ENCODE peak calls at places on chromosomes 5 and 9, in five cellular contexts. G, Y, X, U and D are unnamed samples.
A peak's percentile ranks its signal among the peaks of the same experiment; 100 is the strongest.

GRCh38 chr5:135718151-135718550 is 116.3 kb upstream of the SLC25A48 start:
- DNase-seq in G (no peak), U (no peak), X (peak; percentile 31), Y (peak; percentile 72), D (no peak)

GRCh38 chr5:40813698-40814281 is 15.6 kb upstream of the PRKAA1 start:
- DNase-seq in U (no peak), Y (no peak), X (no peak), G (no peak), D (no peak)

GRCh38 chr9:101561740-101562139 is 28.1 kb downstream of the RNF20 start:
- DNase-seq in Y (no peak), X (no peak), U (no peak), G (no peak), D (no peak)

GRCh38 chr5:101429241-101429640 is 526.2 kb upstream of the ST8SIA4 start:
- DNase-seq in Y (no peak), G (no peak), X (peak; percentile 62), U (no peak), D (no peak)

GRCh38 chr9:86193088-86193487 is 66.4 kb downstream of the C9orf153 start:
- DNase-seq in X (no peak), G (no peak), U (no peak), Y (no peak), D (no peak)

GRCh38 chr9:69809304-69809863 is 11.2 kb upstream of the CFAP95 start:
- DNase-seq in U (no peak), Y (peak; percentile 16), X (peak; percentile 21), G (no peak), D (no peak)

GRCh38 chr5:79774171-79774854 is 84.7 kb downstream of the CMYA5 start:
- DNase-seq in Y (peak; percentile 2), U (peak; percentile 46), X (peak; percentile 4), G (no peak), D (no peak)

GRCh38 chr9:16871358-16872151 is 1.1 kb upstream of the BNC2 start:
- DNase-seq in Y (peak; percentile 73), U (no peak), G (peak; percentile 86), X (peak; percentile 88), D (peak; percentile 79)

GRCh38 chr9:94680020-94680419 is 40.7 kb upstream of the FBP1 start:
- DNase-seq in U (no peak), Y (no peak), X (no peak), G (no peak), D (no peak)

GRCh38 chr9:14272924-14273528 is 40.9 kb downstream of the NFIB start:
- DNase-seq in Y (no peak), X (no peak), G (no peak), U (no peak), D (no peak)

GRCh38 chr5:94810281-94810680 is 191.8 kb downstream of the SLF1 start:
- DNase-seq in Y (no peak), G (no peak), U (no peak), X (no peak), D (no peak)

GRCh38 chr9:36802171-36802920 is 229.7 kb downstream of the MELK start:
- DNase-seq in Y (peak; percentile 19), U (peak; percentile 65), X (peak; percentile 66), G (no peak), D (no peak)
- H3K4me3 ChIP-seq in Y (no peak overlapping the region), U (peak overlapping the region; percentile 41), X (no peak overlapping the region), G (no peak overlapping the region), D (no peak overlapping the region)

GRCh38 chr9:37031081-37031480 is 3.0 kb downstream of the PAX5 start:
- DNase-seq in G (no peak), Y (no peak), U (no peak), X (no peak), D (no peak)
- H3K4me3 ChIP-seq in G (no peak overlapping the region), Y (no peak overlapping the region), U (no peak overlapping the region), X (no peak overlapping the region), D (no peak overlapping the region)

GRCh38 chr5:176469293-176469692 is 21.1 kb downstream of the FAF2 start:
- DNase-seq in Y (no peak), G (no peak), U (no peak), X (no peak), D (no peak)

GRCh38 chr5:176473335-176474006 is 25.3 kb downstream of the FAF2 start:
- DNase-seq in X (peak; percentile 64), Y (no peak), G (no peak), U (no peak), D (no peak)

GRCh38 chr5:176470539-176470938 is 22.4 kb downstream of the FAF2 start:
- DNase-seq in Y (no peak), G (no peak), X (peak; percentile 12), U (no peak), D (no peak)

DNA sequence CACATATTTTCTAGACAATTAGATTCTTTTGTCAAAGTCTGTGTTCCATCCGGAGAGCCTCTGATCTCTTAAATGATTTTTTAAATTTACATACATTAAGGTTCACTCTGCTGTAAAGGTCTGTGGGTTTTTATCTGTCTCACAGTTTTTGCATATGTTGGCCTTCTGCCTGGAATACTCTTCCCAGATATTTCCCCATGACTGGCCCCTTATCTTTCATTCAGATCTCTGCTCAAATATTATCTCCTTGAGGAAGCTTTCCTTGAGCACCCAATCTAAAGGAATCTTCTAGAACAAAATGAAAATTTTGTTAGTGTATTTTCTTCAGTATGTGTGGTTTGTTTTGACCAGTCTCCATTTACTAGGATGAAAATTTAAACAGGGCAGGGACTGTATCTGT is 26.3 kb downstream of the FAF2 start:
- DNase-seq in X (peak; percentile 56), G (no peak), Y (peak; percentile 33), U (no peak), D (no peak)
- H3K4me3 ChIP-seq in X (no peak overlapping the region), G (no peak overlapping the region), Y (no peak overlapping the region), U (no peak overlapping the region), D (no peak overlapping the region)

DNA sequence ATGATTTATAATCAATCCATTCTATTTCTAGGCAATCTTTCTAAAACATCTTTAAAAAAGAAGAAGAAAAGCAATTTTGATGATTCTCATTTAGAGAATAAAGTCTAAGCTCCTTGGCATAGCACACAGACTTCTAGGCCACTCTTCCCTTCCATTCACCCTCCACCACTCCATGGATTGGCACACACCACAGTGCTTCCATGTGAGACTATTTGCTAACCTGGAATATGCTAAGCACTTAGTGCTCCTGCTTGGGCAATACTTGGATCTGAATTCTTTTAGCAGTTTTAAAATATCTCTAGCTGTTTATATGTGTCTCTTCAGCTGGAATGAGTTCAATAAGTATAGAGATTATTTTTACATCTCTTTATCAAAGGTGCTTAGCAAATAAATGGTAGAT is 177.6 kb upstream of the FBXL7 start:
- DNase-seq in X (no peak), Y (no peak), G (no peak), U (no peak), D (no peak)
- H3K4me3 ChIP-seq in X (no peak overlapping the region), Y (no peak overlapping the region), G (no peak overlapping the region), U (no peak overlapping the region), D (no peak overlapping the region)

GRCh38 chr5:181164076-181164952 is 16.9 kb downstream of the OR2V2 start:
- DNase-seq in U (no peak), Y (peak; percentile 36), X (peak; percentile 48), G (no peak), D (no peak)
- H3K4me3 ChIP-seq in U (no peak overlapping the region), Y (peak overlapping the region; percentile 55), X (peak overlapping the region; percentile 23), G (no peak overlapping the region), D (no peak overlapping the region)

DNA sequence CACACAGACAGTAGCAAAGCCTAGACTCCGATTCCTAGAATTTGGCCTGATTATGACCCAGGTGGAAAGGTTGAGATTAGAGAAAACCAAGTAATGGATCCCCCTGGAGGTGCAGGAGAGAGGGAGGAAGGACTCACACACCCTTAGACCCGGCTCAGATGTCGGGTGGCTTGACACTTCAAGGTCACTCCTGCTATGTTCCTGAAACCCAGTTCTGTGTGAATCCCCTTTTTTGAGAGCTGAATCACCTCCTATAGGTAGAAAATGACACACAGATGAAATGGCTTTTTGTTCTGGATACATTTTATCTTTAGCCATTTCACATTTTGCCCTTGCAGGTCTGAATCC is 192.8 kb downstream of the ARRDC3 start:
- DNase-seq in X (no peak), Y (no peak), U (no peak), G (no peak), D (no peak)
- H3K4me3 ChIP-seq in X (no peak overlapping the region), Y (peak overlapping the region; percentile 39), U (peak overlapping the region; percentile 24), G (peak overlapping the region; percentile 52), D (peak overlapping the region; percentile 42)

DNA sequence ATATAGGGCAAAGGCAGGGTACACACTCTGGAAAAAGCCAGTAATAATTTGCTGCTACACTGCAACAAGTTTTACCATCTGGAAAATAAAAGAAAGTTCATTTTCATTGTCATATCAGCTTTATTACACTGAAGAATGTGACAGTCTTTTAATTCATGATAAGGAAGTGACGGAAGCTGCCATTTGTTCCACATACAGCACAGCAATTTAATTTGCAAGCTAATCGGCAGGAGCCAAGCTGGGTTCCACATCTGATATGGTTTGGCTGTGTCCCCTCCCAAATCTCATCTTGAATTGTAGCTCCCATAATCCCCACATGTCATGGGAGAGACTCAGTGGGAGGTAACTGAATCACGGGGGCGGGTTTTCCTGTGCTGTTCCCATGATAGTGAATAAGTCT is 16.5 kb downstream of the PRELID2 start:
- DNase-seq in U (no peak), X (no peak), Y (no peak), G (no peak), D (no peak)
- H3K4me3 ChIP-seq in U (no peak overlapping the region), X (no peak overlapping the region), Y (no peak overlapping the region), G (no peak overlapping the region), D (no peak overlapping the region)